ENCODE peak calls at places on chromosomes 16 and 17, in five cellular contexts. One of them, this sample, is unnamed.

GRCh38 chr16:11794991-11795886 is 1.8 kb downstream of the ZC3H7A start:
- DNase-seq in T-helper 2 cell: no peak
- DNase-seq in GM12865: no peak
- DNase-seq in effector CD4-positive, alpha-beta T cell: no peak
- DNase-seq in MCF 10A: no peak
- DNase-seq in this sample: no peak

GRCh38 chr16:85460983-85461813 is 151.9 kb upstream of the GSE1 start:
- DNase-seq in effector CD4-positive, alpha-beta T cell: no peak
- DNase-seq in GM12865: no peak
- DNase-seq in T-helper 2 cell: no peak
- DNase-seq in MCF 10A: peak
- DNase-seq in this sample: no peak

GRCh38 chr17:34318474-34318873 is 761 bp upstream of the CCL8 start:
- DNase-seq in GM12865: peak
- DNase-seq in T-helper 2 cell: no peak
- DNase-seq in MCF 10A: no peak
- DNase-seq in effector CD4-positive, alpha-beta T cell: no peak
- DNase-seq in this sample: peak

GRCh38 chr17:70254735-70255460 is 85.6 kb downstream of the KCNJ2 start:
- DNase-seq in MCF 10A: peak
- DNase-seq in effector CD4-positive, alpha-beta T cell: no peak
- DNase-seq in GM12865: no peak
- DNase-seq in T-helper 2 cell: no peak
- DNase-seq in this sample: no peak

GRCh38 chr17:69764137-69764536 is 310.9 kb upstream of the KCNJ16 start:
- DNase-seq in T-helper 2 cell: no peak
- DNase-seq in effector CD4-positive, alpha-beta T cell: no peak
- DNase-seq in MCF 10A: no peak
- DNase-seq in GM12865: no peak
- DNase-seq in this sample: no peak

GRCh38 chr17:68346448-68346847 is 55.2 kb downstream of the ARSG start:
- DNase-seq in effector CD4-positive, alpha-beta T cell: peak
- DNase-seq in MCF 10A: no peak
- DNase-seq in GM12865: peak
- DNase-seq in T-helper 2 cell: peak
- DNase-seq in this sample: no peak

GRCh38 chr17:38685485-38685884 is 10.7 kb upstream of the EPOP start:
- DNase-seq in T-helper 2 cell: no peak
- DNase-seq in GM12865: no peak
- DNase-seq in MCF 10A: no peak
- DNase-seq in effector CD4-positive, alpha-beta T cell: no peak
- DNase-seq in this sample: no peak

GRCh38 chr17:58336456-58337094 is 8.0 kb upstream of the TSPOAP1 start:
- DNase-seq in effector CD4-positive, alpha-beta T cell: no peak
- DNase-seq in MCF 10A: no peak
- DNase-seq in GM12865: peak
- DNase-seq in T-helper 2 cell: no peak
- DNase-seq in this sample: peak

GRCh38 chr17:27849474-27850185 is 43.5 kb downstream of the LYRM9 start:
- DNase-seq in T-helper 2 cell: no peak
- DNase-seq in GM12865: no peak
- DNase-seq in MCF 10A: no peak
- DNase-seq in effector CD4-positive, alpha-beta T cell: no peak
- DNase-seq in this sample: no peak